ENCODE peak calls at places on chromosomes 5 and 9, in nine cellular contexts. X is NCI-H187 treated with DMSO at 0.1 percent for 48 hours; C is fibroblast of the conjunctiva; M is activated T-cell treated with anti-CD3 and anti-CD28 coated beads, Interleukin-2, amount 50 U/mL, for 4 hours; G is HuH-7; K is lower leg skin; V is NCI-H1436; T is dorsolateral prefrontal cortex; H is left cardiac atrium. D is an unnamed sample.

GRCh38 chr9:38269752-38270151 is 122.8 kb upstream of the ALDH1B1 start:
- DNase-seq in V (no peak), T (no peak), K (peak), M (no peak), C (no peak), H (no peak), X (no peak), G (no peak), D (no peak)

GRCh38 chr5:43313854-43314457 is 744 bp upstream of the HMGCS1 start:
- DNase-seq in T (no peak), G (no peak), M (no peak), C (no peak), X (no peak), K (no peak), H (no peak), V (no peak), D (no peak)

GRCh38 chr5:150130493-150130922 is 25.1 kb downstream of the PDGFRB start:
- DNase-seq in K (no peak), M (no peak), H (no peak), V (no peak), G (no peak), T (no peak), X (no peak), C (no peak), D (no peak)

GRCh38 chr5:51230336-51230735 is 152.9 kb upstream of the ISL1 start:
- DNase-seq in K (no peak), V (no peak), T (no peak), M (no peak), G (no peak), X (no peak), H (no peak), C (no peak), D (no peak)

GRCh38 chr5:56681346-56681745 is 134.0 kb upstream of the MAP3K1 start:
- DNase-seq in T (no peak), H (no peak), M (no peak), V (no peak), G (no peak), X (no peak), C (no peak), K (no peak), D (no peak)

GRCh38 chr5:55897206-55897894 is 46.2 kb downstream of the IL31RA start:
- DNase-seq in C (no peak), K (no peak), V (no peak), M (no peak), H (no peak), T (no peak), X (no peak), G (no peak), D (no peak)

GRCh38 chr5:171622010-171622409 is 163.6 kb upstream of the SMIM23 start:
- DNase-seq in X (no peak), V (no peak), T (no peak), M (no peak), K (peak), C (peak), H (no peak), G (no peak), D (no peak)

GRCh38 chr9:38622083-38622674 is 1.8 kb upstream of the ANKRD18A start:
- DNase-seq in K (no peak), M (no peak), C (no peak), V (no peak), G (no peak), T (peak), X (no peak), H (peak), D (no peak)

GRCh38 chr5:39755986-39756385 is 331.2 kb upstream of the DAB2 start:
- DNase-seq in X (no peak), T (no peak), G (no peak), M (no peak), H (peak), C (peak), V (no peak), K (no peak), D (no peak)

GRCh38 chr5:63923914-63924313 is 38.3 kb downstream of the HTR1A start:
- DNase-seq in T (no peak), K (no peak), M (no peak), X (peak), V (no peak), G (no peak), H (no peak), C (no peak), D (no peak)

GRCh38 chr5:175388531-175388930 is 55.5 kb downstream of the DRD1 start:
- DNase-seq in V (no peak), K (no peak), T (no peak), C (no peak), H (no peak), X (no peak), M (no peak), G (no peak), D (no peak)

GRCh38 chr9:119827526-119827925 is 458.3 kb upstream of the BRINP1 start:
- DNase-seq in V (no peak), H (no peak), G (no peak), T (no peak), K (no peak), M (no peak), C (no peak), X (no peak), D (no peak)

GRCh38 chr5:168885324-168886120 is 306.4 kb upstream of the PANK3 start:
- DNase-seq in C (no peak), G (no peak), T (peak), K (no peak), H (peak), M (no peak), X (no peak), V (no peak), D (no peak)

GRCh38 chr5:124963236-124963929 is 216.9 kb upstream of the ZNF608 start:
- DNase-seq in M (no peak), G (peak), V (no peak), H (no peak), X (no peak), T (no peak), C (peak), K (no peak), D (no peak)

GRCh38 chr9:16030513-16031185 is 477.8 kb downstream of the CCDC171 start:
- DNase-seq in C (no peak), V (no peak), K (no peak), H (no peak), T (no peak), G (no peak), M (no peak), X (no peak), D (no peak)

GRCh38 chr9:133184971-133185370 is 21.3 kb upstream of the GBGT1 start:
- DNase-seq in M (no peak), C (peak), X (peak), H (no peak), V (peak), T (no peak), G (peak), K (no peak), D (no peak)

GRCh38 chr5:136036991-136037705 is 8.4 kb downstream of the TGFBI start:
- DNase-seq in M (no peak), G (no peak), X (peak), T (no peak), V (peak), C (no peak), H (no peak), K (no peak), D (peak)

GRCh38 chr5:66722653-66723052 is 126.5 kb downstream of the MAST4 start:
- DNase-seq in T (no peak), V (no peak), K (no peak), M (no peak), C (no peak), G (no peak), X (no peak), H (no peak), D (no peak)

GRCh38 chr5:168303398-168304020 is 12.1 kb downstream of the WWC1 start:
- DNase-seq in G (no peak), K (no peak), M (no peak), C (no peak), T (no peak), X (no peak), H (no peak), V (no peak), D (no peak)

GRCh38 chr5:176879663-176880392 is 19.3 kb downstream of the HK3 start:
- DNase-seq in T (no peak), C (no peak), V (no peak), X (no peak), G (no peak), H (no peak), M (no peak), K (no peak), D (no peak)

GRCh38 chr9:117335797-117336435 is 78.9 kb downstream of the ASTN2 start:
- DNase-seq in X (no peak), G (no peak), C (no peak), H (no peak), T (no peak), K (no peak), V (no peak), M (no peak), D (no peak)

GRCh38 chr9:91949293-91949945 is 609 bp downstream of the ROR2 start:
- DNase-seq in V (no peak), M (no peak), T (no peak), K (no peak), C (no peak), X (no peak), H (no peak), G (no peak), D (no peak)

GRCh38 chr5:73254634-73255033 is 81.6 kb downstream of the TMEM174 start:
- DNase-seq in M (no peak), H (no peak), X (no peak), V (no peak), T (no peak), C (no peak), G (no peak), K (no peak), D (no peak)

GRCh38 chr9:86827893-86828292 is 119.4 kb downstream of the GAS1 start:
- DNase-seq in V (no peak), K (no peak), M (no peak), H (no peak), T (no peak), X (no peak), C (no peak), G (no peak), D (no peak)

GRCh38 chr5:15808577-15808976 is 308.6 kb downstream of the FBXL7 start:
- DNase-seq in H (no peak), G (no peak), M (no peak), X (no peak), C (no peak), K (no peak), T (no peak), V (no peak), D (no peak)

GRCh38 chr5:172763120-172763464 is 7.9 kb downstream of the DUSP1 start:
- DNase-seq in X (no peak), T (no peak), C (no peak), M (no peak), K (peak), G (no peak), H (no peak), V (no peak), D (no peak)

GRCh38 chr5:83715316-83716060 is 5.2 kb downstream of the HAPLN1 start:
- DNase-seq in H (no peak), C (no peak), V (no peak), G (no peak), M (no peak), T (no peak), K (no peak), X (peak), D (no peak)

D was measured in aorta.